ENCODE peak calls at places on chromosomes 6 and 20, in nine cellular contexts. One of them, this sample, is unnamed.

GRCh38 chr6:27297857-27298730 is 14.0 kb downstream of the POM121L2 start:
- DNase-seq in H54: no peak
- DNase-seq in NCI-H526: no peak
- DNase-seq in NCI-H510A: no peak
- DNase-seq in HTR-8/SVneo: no peak
- DNase-seq in COLO829: no peak
- DNase-seq in iPS DF 19.7: no peak
- DNase-seq in activated CD4-positive, alpha-beta T cell treated with anti-CD3 and anti-CD28 coated beads, Interleukin-2, amount 50 U/mL, for 48 hours: peak
- DNase-seq in K562: peak
- DNase-seq in this sample: no peak

GRCh38 chr20:50624351-50625016 is 66.9 kb downstream of the RIPOR3 start:
- DNase-seq in H54: no peak
- DNase-seq in NCI-H526: no peak
- DNase-seq in NCI-H510A: peak
- DNase-seq in HTR-8/SVneo: no peak
- DNase-seq in COLO829: no peak
- DNase-seq in iPS DF 19.7: no peak
- DNase-seq in activated CD4-positive, alpha-beta T cell treated with anti-CD3 and anti-CD28 coated beads, Interleukin-2, amount 50 U/mL, for 48 hours: no peak
- DNase-seq in K562: no peak
- DNase-seq in this sample: no peak

GRCh38 chr6:139540276-139540675 is 165.8 kb upstream of the CITED2 start:
- DNase-seq in H54: no peak
- DNase-seq in NCI-H526: no peak
- DNase-seq in NCI-H510A: no peak
- DNase-seq in HTR-8/SVneo: no peak
- DNase-seq in COLO829: no peak
- DNase-seq in iPS DF 19.7: no peak
- DNase-seq in activated CD4-positive, alpha-beta T cell treated with anti-CD3 and anti-CD28 coated beads, Interleukin-2, amount 50 U/mL, for 48 hours: peak
- DNase-seq in K562: no peak
- DNase-seq in this sample: peak

GRCh38 chr6:157487110-157487773 is 106.3 kb downstream of the ZDHHC14 start:
- DNase-seq in H54: no peak
- DNase-seq in NCI-H526: no peak
- DNase-seq in NCI-H510A: no peak
- DNase-seq in HTR-8/SVneo: no peak
- DNase-seq in COLO829: no peak
- DNase-seq in iPS DF 19.7: no peak
- DNase-seq in activated CD4-positive, alpha-beta T cell treated with anti-CD3 and anti-CD28 coated beads, Interleukin-2, amount 50 U/mL, for 48 hours: no peak
- DNase-seq in K562: no peak
- DNase-seq in this sample: no peak

GRCh38 chr6:90444125-90444745 is 142.6 kb downstream of the MAP3K7 start:
- DNase-seq in H54: no peak
- DNase-seq in NCI-H526: no peak
- DNase-seq in NCI-H510A: no peak
- DNase-seq in HTR-8/SVneo: no peak
- DNase-seq in COLO829: no peak
- DNase-seq in iPS DF 19.7: no peak
- DNase-seq in activated CD4-positive, alpha-beta T cell treated with anti-CD3 and anti-CD28 coated beads, Interleukin-2, amount 50 U/mL, for 48 hours: no peak
- DNase-seq in K562: no peak
- DNase-seq in this sample: no peak

GRCh38 chr6:40176117-40176516 is 241.9 kb upstream of the MOCS1 start:
- DNase-seq in H54: no peak
- DNase-seq in NCI-H526: no peak
- DNase-seq in NCI-H510A: no peak
- DNase-seq in HTR-8/SVneo: no peak
- DNase-seq in COLO829: no peak
- DNase-seq in iPS DF 19.7: no peak
- DNase-seq in activated CD4-positive, alpha-beta T cell treated with anti-CD3 and anti-CD28 coated beads, Interleukin-2, amount 50 U/mL, for 48 hours: no peak
- DNase-seq in K562: no peak
- DNase-seq in this sample: no peak

GRCh38 chr20:37935435-37935834 is 32.5 kb downstream of the VSTM2L start:
- DNase-seq in H54: no peak
- DNase-seq in NCI-H526: no peak
- DNase-seq in NCI-H510A: no peak
- DNase-seq in HTR-8/SVneo: no peak
- DNase-seq in COLO829: no peak
- DNase-seq in iPS DF 19.7: no peak
- DNase-seq in activated CD4-positive, alpha-beta T cell treated with anti-CD3 and anti-CD28 coated beads, Interleukin-2, amount 50 U/mL, for 48 hours: no peak
- DNase-seq in K562: no peak
- DNase-seq in this sample: no peak

GRCh38 chr6:167907837-167908681 is 81.3 kb downstream of the AFDN start:
- DNase-seq in H54: no peak
- DNase-seq in NCI-H526: peak
- DNase-seq in NCI-H510A: no peak
- DNase-seq in HTR-8/SVneo: peak
- DNase-seq in COLO829: no peak
- DNase-seq in iPS DF 19.7: no peak
- DNase-seq in activated CD4-positive, alpha-beta T cell treated with anti-CD3 and anti-CD28 coated beads, Interleukin-2, amount 50 U/mL, for 48 hours: no peak
- DNase-seq in K562: peak
- DNase-seq in this sample: no peak

GRCh38 chr20:36284751-36285150 is 21.4 kb upstream of the DLGAP4 start:
- DNase-seq in H54: no peak
- DNase-seq in NCI-H526: no peak
- DNase-seq in NCI-H510A: no peak
- DNase-seq in HTR-8/SVneo: no peak
- DNase-seq in COLO829: no peak
- DNase-seq in iPS DF 19.7: no peak
- DNase-seq in activated CD4-positive, alpha-beta T cell treated with anti-CD3 and anti-CD28 coated beads, Interleukin-2, amount 50 U/mL, for 48 hours: no peak
- DNase-seq in K562: no peak
- DNase-seq in this sample: no peak

GRCh38 chr20:19976595-19977372 is 40.4 kb upstream of the NAA20 start:
- DNase-seq in H54: peak
- DNase-seq in NCI-H526: no peak
- DNase-seq in NCI-H510A: no peak
- DNase-seq in HTR-8/SVneo: peak
- DNase-seq in COLO829: peak
- DNase-seq in iPS DF 19.7: no peak
- DNase-seq in activated CD4-positive, alpha-beta T cell treated with anti-CD3 and anti-CD28 coated beads, Interleukin-2, amount 50 U/mL, for 48 hours: no peak
- DNase-seq in K562: no peak
- DNase-seq in this sample: no peak

GRCh38 chr6:125904871-125905270 is 51.7 kb upstream of the HINT3 start:
- DNase-seq in H54: peak
- DNase-seq in NCI-H526: no peak
- DNase-seq in NCI-H510A: no peak
- DNase-seq in HTR-8/SVneo: no peak
- DNase-seq in COLO829: no peak
- DNase-seq in iPS DF 19.7: no peak
- DNase-seq in activated CD4-positive, alpha-beta T cell treated with anti-CD3 and anti-CD28 coated beads, Interleukin-2, amount 50 U/mL, for 48 hours: peak
- DNase-seq in K562: no peak
- DNase-seq in this sample: peak

GRCh38 chr6:72140795-72141194 is 254.4 kb downstream of the RIMS1 start:
- DNase-seq in H54: no peak
- DNase-seq in NCI-H526: no peak
- DNase-seq in NCI-H510A: no peak
- DNase-seq in HTR-8/SVneo: peak
- DNase-seq in COLO829: no peak
- DNase-seq in iPS DF 19.7: no peak
- DNase-seq in activated CD4-positive, alpha-beta T cell treated with anti-CD3 and anti-CD28 coated beads, Interleukin-2, amount 50 U/mL, for 48 hours: no peak
- DNase-seq in K562: no peak
- DNase-seq in this sample: no peak

GRCh38 chr6:14476793-14477531 is 359.4 kb downstream of the CD83 start:
- DNase-seq in H54: peak
- DNase-seq in NCI-H526: no peak
- DNase-seq in NCI-H510A: no peak
- DNase-seq in HTR-8/SVneo: peak
- DNase-seq in COLO829: peak
- DNase-seq in iPS DF 19.7: no peak
- DNase-seq in activated CD4-positive, alpha-beta T cell treated with anti-CD3 and anti-CD28 coated beads, Interleukin-2, amount 50 U/mL, for 48 hours: no peak
- DNase-seq in K562: peak
- DNase-seq in this sample: no peak

GRCh38 chr20:19274412-19275015 is 62.1 kb downstream of the SLC24A3 start:
- DNase-seq in H54: no peak
- DNase-seq in NCI-H526: no peak
- DNase-seq in NCI-H510A: peak
- DNase-seq in HTR-8/SVneo: no peak
- DNase-seq in COLO829: no peak
- DNase-seq in iPS DF 19.7: no peak
- DNase-seq in activated CD4-positive, alpha-beta T cell treated with anti-CD3 and anti-CD28 coated beads, Interleukin-2, amount 50 U/mL, for 48 hours: no peak
- DNase-seq in K562: no peak
- DNase-seq in this sample: no peak

GRCh38 chr6:10725046-10725445 is 2.2 kb downstream of the TMEM14C start:
- DNase-seq in H54: no peak
- DNase-seq in NCI-H526: no peak
- DNase-seq in NCI-H510A: no peak
- DNase-seq in HTR-8/SVneo: no peak
- DNase-seq in COLO829: no peak
- DNase-seq in iPS DF 19.7: no peak
- DNase-seq in activated CD4-positive, alpha-beta T cell treated with anti-CD3 and anti-CD28 coated beads, Interleukin-2, amount 50 U/mL, for 48 hours: no peak
- DNase-seq in K562: peak
- DNase-seq in this sample: no peak

GRCh38 chr6:78598966-78599365 is 268.4 kb upstream of the IRAK1BP1 start:
- DNase-seq in H54: peak
- DNase-seq in NCI-H526: no peak
- DNase-seq in NCI-H510A: no peak
- DNase-seq in HTR-8/SVneo: peak
- DNase-seq in COLO829: no peak
- DNase-seq in iPS DF 19.7: no peak
- DNase-seq in activated CD4-positive, alpha-beta T cell treated with anti-CD3 and anti-CD28 coated beads, Interleukin-2, amount 50 U/mL, for 48 hours: no peak
- DNase-seq in K562: no peak
- DNase-seq in this sample: no peak

GRCh38 chr6:157984686-157985225 is 3.1 kb downstream of the SYNJ2 start:
- DNase-seq in H54: no peak
- DNase-seq in NCI-H526: no peak
- DNase-seq in NCI-H510A: no peak
- DNase-seq in HTR-8/SVneo: no peak
- DNase-seq in COLO829: no peak
- DNase-seq in iPS DF 19.7: no peak
- DNase-seq in activated CD4-positive, alpha-beta T cell treated with anti-CD3 and anti-CD28 coated beads, Interleukin-2, amount 50 U/mL, for 48 hours: no peak
- DNase-seq in K562: no peak
- DNase-seq in this sample: peak

GRCh38 chr6:163573503-163574179 is 159.1 kb downstream of the QKI start:
- DNase-seq in H54: no peak
- DNase-seq in NCI-H526: peak
- DNase-seq in NCI-H510A: no peak
- DNase-seq in HTR-8/SVneo: no peak
- DNase-seq in COLO829: peak
- DNase-seq in iPS DF 19.7: no peak
- DNase-seq in activated CD4-positive, alpha-beta T cell treated with anti-CD3 and anti-CD28 coated beads, Interleukin-2, amount 50 U/mL, for 48 hours: no peak
- DNase-seq in K562: no peak
- DNase-seq in this sample: no peak

GRCh38 chr6:134564705-134565104 is 246.8 kb upstream of the SGK1 start:
- DNase-seq in H54: no peak
- DNase-seq in NCI-H526: no peak
- DNase-seq in NCI-H510A: peak
- DNase-seq in HTR-8/SVneo: no peak
- DNase-seq in COLO829: peak
- DNase-seq in iPS DF 19.7: no peak
- DNase-seq in activated CD4-positive, alpha-beta T cell treated with anti-CD3 and anti-CD28 coated beads, Interleukin-2, amount 50 U/mL, for 48 hours: no peak
- DNase-seq in K562: no peak
- DNase-seq in this sample: no peak

GRCh38 chr20:46158476-46158987 is 40.4 kb downstream of the CD40 start:
- DNase-seq in H54: no peak
- DNase-seq in NCI-H526: no peak
- DNase-seq in NCI-H510A: no peak
- DNase-seq in HTR-8/SVneo: no peak
- DNase-seq in COLO829: no peak
- DNase-seq in iPS DF 19.7: no peak
- DNase-seq in activated CD4-positive, alpha-beta T cell treated with anti-CD3 and anti-CD28 coated beads, Interleukin-2, amount 50 U/mL, for 48 hours: no peak
- DNase-seq in K562: no peak
- DNase-seq in this sample: no peak

GRCh38 chr6:41939091-41939847 is 2.3 kb downstream of the CCND3 start:
- DNase-seq in H54: no peak
- DNase-seq in NCI-H526: no peak
- DNase-seq in NCI-H510A: no peak
- DNase-seq in HTR-8/SVneo: no peak
- DNase-seq in COLO829: no peak
- DNase-seq in iPS DF 19.7: no peak
- DNase-seq in activated CD4-positive, alpha-beta T cell treated with anti-CD3 and anti-CD28 coated beads, Interleukin-2, amount 50 U/mL, for 48 hours: peak
- DNase-seq in K562: peak
- DNase-seq in this sample: peak

GRCh38 chr6:26383624-26384417 is 913 bp downstream of the BTN2A2 start:
- DNase-seq in H54: no peak
- DNase-seq in NCI-H526: peak
- DNase-seq in NCI-H510A: peak
- DNase-seq in HTR-8/SVneo: no peak
- DNase-seq in COLO829: no peak
- DNase-seq in iPS DF 19.7: no peak
- DNase-seq in activated CD4-positive, alpha-beta T cell treated with anti-CD3 and anti-CD28 coated beads, Interleukin-2, amount 50 U/mL, for 48 hours: peak
- DNase-seq in K562: peak
- DNase-seq in this sample: peak

GRCh38 chr20:63753381-63753780 is 13.8 kb downstream of the SLC2A4RG start:
- DNase-seq in H54: no peak
- DNase-seq in NCI-H526: no peak
- DNase-seq in NCI-H510A: no peak
- DNase-seq in HTR-8/SVneo: no peak
- DNase-seq in COLO829: no peak
- DNase-seq in iPS DF 19.7: no peak
- DNase-seq in activated CD4-positive, alpha-beta T cell treated with anti-CD3 and anti-CD28 coated beads, Interleukin-2, amount 50 U/mL, for 48 hours: no peak
- DNase-seq in K562: no peak
- DNase-seq in this sample: no peak